ENCODE peak calls at places on chromosomes 2 and 18, in nine cellular contexts. E is RPMI7951, C is amniotic epithelial cell, M is SHP77 treated with DMSO at 0.1 percent for 48 hours, D is bronchial epithelial cell, N is NCI-H510A, F is hypothalamus, P is astrocyte of the hippocampus, Z is left cardiac atrium. H is an unnamed sample.

GRCh38 chr18:35408843-35409261 is 31.7 kb upstream of the ZNF396 start:
- DNase-seq in P (no peak), Z (no peak), D (no peak), M (no peak), N (no peak), E (no peak), F (no peak), C (no peak), H (no peak)

GRCh38 chr2:165155152-165155551 is 48.7 kb downstream of the SCN3A start:
- DNase-seq in P (no peak), E (no peak), C (no peak), Z (no peak), D (no peak), N (no peak), M (no peak), F (no peak), H (no peak)

GRCh38 chr2:177598321-177598922 is 205.8 kb downstream of the AGPS start:
- DNase-seq in Z (no peak), P (peak; percentile 69), D (no peak), N (no peak), E (peak; percentile 38), C (no peak), M (no peak), F (no peak), H (no peak)

GRCh38 chr2:132009874-132010521 is 151.8 kb downstream of the ANKRD30BL start:
- DNase-seq in C (peak; percentile 7), F (peak; percentile 1), N (no peak), Z (peak; percentile 7), M (no peak), E (peak; percentile 13), D (no peak), P (peak; percentile 45), H (no peak)

GRCh38 chr2:121260370-121261154 is 24.4 kb downstream of the TFCP2L1 start:
- DNase-seq in F (no peak), N (peak; percentile 25), Z (no peak), E (no peak), D (no peak), P (no peak), C (no peak), M (no peak), H (no peak)

GRCh38 chr2:89763581-89764485 is 1072.4 kb downstream of the RPIA start:
- DNase-seq in D (no peak), Z (no peak), F (no peak), N (no peak), P (no peak), E (no peak), C (no peak), M (no peak), H (no peak)

GRCh38 chr2:233198026-233198425 is 53.4 kb upstream of the ATG16L1 start:
- DNase-seq in M (no peak), C (no peak), Z (no peak), D (no peak), F (no peak), P (no peak), E (no peak), N (no peak), H (no peak)

GRCh38 chr2:27737676-27738348 is 33.7 kb upstream of the MRPL33 start:
- DNase-seq in P (no peak), E (peak; percentile 50), Z (peak; percentile 81), M (no peak), F (no peak), D (peak; percentile 98), N (no peak), C (peak; percentile 99), H (peak; percentile 93)

GRCh38 chr2:49265471-49265870 is 111.2 kb upstream of the FSHR start:
- DNase-seq in N (no peak), E (no peak), D (no peak), M (no peak), P (no peak), F (no peak), C (peak; percentile 40), Z (no peak), H (no peak)

GRCh38 chr18:32956591-32957310 is 183.9 kb upstream of the KLHL14 start:
- DNase-seq in F (no peak), Z (no peak), E (peak; percentile 50), N (no peak), M (no peak), P (peak; percentile 81), C (peak; percentile 56), D (peak; percentile 26), H (peak; percentile 11)

GRCh38 chr18:7601249-7601620 is 34.1 kb downstream of the PTPRM start:
- DNase-seq in M (no peak), F (no peak), P (peak; percentile 89), Z (no peak), D (peak; percentile 21), C (peak; percentile 83), N (no peak), E (peak; percentile 89), H (peak; percentile 14)

GRCh38 chr2:105166671-105167070 is 74.9 kb upstream of the GPR45 start:
- DNase-seq in N (no peak), F (no peak), M (no peak), D (no peak), C (no peak), E (no peak), P (no peak), Z (no peak), H (no peak)

GRCh38 chr2:150610670-150611279 is 123.3 kb upstream of the RND3 start:
- DNase-seq in N (no peak), P (peak; percentile 70), D (peak; percentile 74), M (no peak), Z (no peak), F (no peak), C (peak; percentile 67), E (peak; percentile 57), H (peak; percentile 81)

GRCh38 chr18:56890632-56891031 is 239.5 kb downstream of the WDR7 start:
- DNase-seq in D (peak; percentile 88), Z (no peak), M (no peak), E (peak; percentile 78), N (no peak), F (no peak), P (peak; percentile 83), C (peak; percentile 92), H (peak; percentile 82)

GRCh38 chr2:100902833-100903405 is 83.0 kb downstream of the NPAS2 start:
- DNase-seq in M (no peak), E (peak; percentile 100), N (no peak), C (peak; percentile 95), D (peak; percentile 92), Z (no peak), P (peak; percentile 88), F (no peak), H (peak; percentile 85)

GRCh38 chr2:11980809-11981208 is 234.4 kb downstream of the LPIN1 start:
- DNase-seq in F (no peak), C (peak; percentile 9), E (peak; percentile 79), D (no peak), M (no peak), P (peak; percentile 88), Z (no peak), N (no peak), H (no peak)

GRCh38 chr18:50284226-50284885 is 3.0 kb upstream of the MBD1 start:
- DNase-seq in Z (no peak), M (no peak), E (peak; percentile 79), P (no peak), C (no peak), F (no peak), N (no peak), D (peak; percentile 90), H (peak; percentile 94)

GRCh38 chr18:7196421-7196820 is 34.5 kb upstream of the LRRC30 start:
- DNase-seq in D (peak; percentile 6), E (no peak), P (no peak), N (no peak), M (no peak), C (no peak), Z (no peak), F (no peak), H (peak; percentile 32)

GRCh38 chr2:200033939-200034338 is 78.6 kb downstream of the MAIP1 start:
- DNase-seq in N (no peak), C (no peak), P (no peak), Z (no peak), M (no peak), D (no peak), F (no peak), E (no peak), H (no peak)

GRCh38 chr2:120539937-120540718 is 194.2 kb downstream of the INHBB start:
- DNase-seq in M (no peak), N (no peak), P (peak; percentile 93), C (peak; percentile 98), E (peak; percentile 84), F (no peak), Z (peak; percentile 74), D (peak; percentile 88), H (peak; percentile 91)

GRCh38 chr18:46226461-46226860 is 122.3 kb downstream of the HAUS1 start:
- DNase-seq in N (no peak), F (no peak), Z (no peak), M (no peak), E (no peak), D (no peak), P (no peak), C (peak; percentile 80), H (no peak)

GRCh38 chr18:25494888-25495287 is 142.9 kb upstream of the ZNF521 start:
- DNase-seq in F (no peak), E (no peak), N (no peak), Z (no peak), M (no peak), P (no peak), C (no peak), D (no peak), H (no peak)

GRCh38 chr18:46356278-46357033 is 252.3 kb downstream of the HAUS1 start:
- DNase-seq in Z (no peak), N (no peak), E (no peak), P (no peak), C (no peak), M (no peak), F (no peak), D (no peak), H (no peak)

GRCh38 chr2:44542520-44542919 is 180.8 kb downstream of the CAMKMT start:
- DNase-seq in D (no peak), M (no peak), C (no peak), F (no peak), Z (no peak), N (no peak), E (no peak), P (no peak), H (no peak)

GRCh38 chr2:61995515-61995914 is 90.0 kb downstream of the COMMD1 start:
- DNase-seq in D (no peak), M (no peak), C (no peak), N (no peak), E (no peak), Z (no peak), F (no peak), P (no peak), H (no peak)

GRCh38 chr18:59897321-59897954 is 2.4 kb upstream of the PMAIP1 start:
- DNase-seq in N (no peak), F (no peak), M (no peak), C (peak; percentile 13), P (no peak), D (no peak), E (no peak), Z (no peak), H (no peak)

GRCh38 chr2:37020887-37021796 is 54.8 kb upstream of the STRN start:
- DNase-seq in E (no peak), Z (no peak), F (no peak), P (peak; percentile 1), D (no peak), N (no peak), C (peak; percentile 28), M (no peak), H (no peak)

GRCh38 chr2:38592951-38593350 is 9.8 kb downstream of the HNRNPLL start:
- DNase-seq in M (no peak), D (peak; percentile 91), E (peak; percentile 28), F (no peak), C (no peak), Z (no peak), N (no peak), P (no peak), H (peak; percentile 67)

GRCh38 chr2:162053066-162053807 is 20.8 kb downstream of the DPP4 start:
- DNase-seq in D (no peak), E (no peak), F (no peak), N (no peak), M (no peak), P (no peak), Z (no peak), C (no peak), H (no peak)

GRCh38 chr18:79699653-79700052 is 20.1 kb downstream of the CTDP1 start:
- DNase-seq in F (no peak), D (no peak), E (no peak), N (no peak), M (no peak), C (no peak), Z (no peak), P (no peak), H (no peak)

GRCh38 chr2:36461039-36461681 is 105.6 kb downstream of the CRIM1 start:
- DNase-seq in M (no peak), Z (no peak), D (peak; percentile 93), F (no peak), N (no peak), P (peak; percentile 88), C (peak; percentile 94), E (peak; percentile 89), H (peak; percentile 89)